ENCODE peak calls at places on chromosomes 5 and 9, in ten cellular contexts. P is Ammon's horn; E is HEK293T; N is LoVo; R is stimulated activated CD8-positive, alpha-beta memory T cell treated with anti-CD3 and anti-CD28 coated beads, Interleukin-2, amount 100 ng/mL, for 1 hour; B is fibroblast of the conjunctiva; G is endothelial cell; K is HT1080; V is AG04450; A is psoas muscle. D is an unnamed sample.

GRCh38 chr9:114367823-114368609 is 19.8 kb downstream of the AKNA start:
- DNase-seq in P (no peak), E (no peak), N (no peak), R (no peak), B (no peak), G (no peak), K (no peak), V (no peak), A (no peak), D (no peak)

GRCh38 chr9:116569111-116569510 is 118.0 kb upstream of the TRIM32 start:
- DNase-seq in P (no peak), E (no peak), N (no peak), R (no peak), B (no peak), G (no peak), K (no peak), V (no peak), A (no peak), D (no peak)

GRCh38 chr9:79263666-79264460 is 307.9 kb upstream of the TLE4 start:
- DNase-seq in P (peak), E (peak), N (no peak), R (no peak), B (no peak), G (no peak), K (no peak), V (no peak), A (no peak), D (peak)

GRCh38 chr9:137639303-137640051 is 20.7 kb downstream of the EHMT1 start:
- DNase-seq in P (no peak), E (no peak), N (no peak), R (no peak), B (no peak), G (no peak), K (no peak), V (no peak), A (no peak), D (no peak)

GRCh38 chr9:122265265-122265900 is 701 bp downstream of the MRRF start:
- DNase-seq in P (peak), E (peak), N (peak), R (no peak), B (no peak), G (no peak), K (peak), V (no peak), A (no peak), D (peak)

GRCh38 chr9:88663766-88664419 is 128.9 kb downstream of the NXNL2 start:
- DNase-seq in P (no peak), E (no peak), N (no peak), R (no peak), B (no peak), G (no peak), K (no peak), V (no peak), A (no peak), D (no peak)

GRCh38 chr9:127319366-127320121 is 55.0 kb downstream of the GARNL3 start:
- DNase-seq in P (no peak), E (no peak), N (no peak), R (no peak), B (no peak), G (no peak), K (no peak), V (no peak), A (no peak), D (no peak)

GRCh38 chr5:133544346-133544745 is 68.0 kb downstream of the FSTL4 start:
- DNase-seq in P (no peak), E (no peak), N (no peak), R (no peak), B (no peak), G (no peak), K (no peak), V (no peak), A (no peak), D (no peak)

GRCh38 chr9:16213781-16214515 is 656.5 kb downstream of the BNC2 start:
- DNase-seq in P (no peak), E (no peak), N (no peak), R (no peak), B (peak), G (no peak), K (peak), V (peak), A (peak), D (peak)

D was measured in HCEC 1CT.